ENCODE peak calls at places on chromosomes 12 and 14, in six cellular contexts. One of them, this sample, is unnamed.

GRCh38 chr14:92486881-92487280 is 26.7 kb upstream of the RIN3 start:
- DNase-seq in MM.1S: no peak
- DNase-seq in sigmoid colon: no peak
- DNase-seq in astrocyte of the cerebellum: peak; percentile 68
- DNase-seq in Peyer's patch: no peak
- DNase-seq in AG09309: no peak
- DNase-seq in this sample: no peak

GRCh38 chr14:73753887-73754880 is 40.0 kb upstream of the PNMA1 start:
- DNase-seq in AG09309: no peak
- DNase-seq in sigmoid colon: peak; percentile 83
- DNase-seq in Peyer's patch: peak; percentile 86
- DNase-seq in MM.1S: no peak
- DNase-seq in astrocyte of the cerebellum: no peak
- DNase-seq in this sample: no peak

GRCh38 chr12:62841841-62842240 is 93.1 kb downstream of the PPM1H start:
- DNase-seq in astrocyte of the cerebellum: no peak
- DNase-seq in AG09309: no peak
- DNase-seq in MM.1S: no peak
- DNase-seq in sigmoid colon: no peak
- DNase-seq in Peyer's patch: no peak
- DNase-seq in this sample: no peak

GRCh38 chr14:77314043-77314442 is 6.6 kb downstream of the POMT2 start:
- DNase-seq in Peyer's patch: peak; percentile 54
- DNase-seq in astrocyte of the cerebellum: no peak
- DNase-seq in AG09309: peak; percentile 92
- DNase-seq in sigmoid colon: peak; percentile 60
- DNase-seq in MM.1S: no peak
- DNase-seq in this sample: peak; percentile 75

GRCh38 chr14:91413547-91414474 is 3.8 kb downstream of the CCDC88C start:
- DNase-seq in Peyer's patch: peak; percentile 89
- DNase-seq in AG09309: no peak
- DNase-seq in MM.1S: peak; percentile 85
- DNase-seq in sigmoid colon: no peak
- DNase-seq in astrocyte of the cerebellum: no peak
- DNase-seq in this sample: no peak

GRCh38 chr14:70398706-70399431 is 18.0 kb downstream of the SYNJ2BP start:
- DNase-seq in Peyer's patch: no peak
- DNase-seq in astrocyte of the cerebellum: no peak
- DNase-seq in sigmoid colon: no peak
- DNase-seq in AG09309: no peak
- DNase-seq in MM.1S: no peak
- DNase-seq in this sample: no peak

GRCh38 chr12:52714887-52715281 is 11.6 kb upstream of the KRT77 start:
- DNase-seq in sigmoid colon: no peak
- DNase-seq in MM.1S: no peak
- DNase-seq in AG09309: no peak
- DNase-seq in astrocyte of the cerebellum: no peak
- DNase-seq in Peyer's patch: no peak
- DNase-seq in this sample: no peak

GRCh38 chr12:127245437-127245836 is 1021.5 kb upstream of the TMEM132C start:
- DNase-seq in AG09309: peak; percentile 54
- DNase-seq in Peyer's patch: no peak
- DNase-seq in MM.1S: no peak
- DNase-seq in sigmoid colon: no peak
- DNase-seq in astrocyte of the cerebellum: peak; percentile 20
- DNase-seq in this sample: no peak

GRCh38 chr14:81153187-81153586 is 67.6 kb downstream of the GTF2A1 start:
- DNase-seq in MM.1S: no peak
- DNase-seq in astrocyte of the cerebellum: no peak
- DNase-seq in Peyer's patch: no peak
- DNase-seq in AG09309: no peak
- DNase-seq in sigmoid colon: no peak
- DNase-seq in this sample: no peak

GRCh38 chr14:81162941-81163340 is 57.8 kb downstream of the GTF2A1 start:
- DNase-seq in AG09309: no peak
- DNase-seq in Peyer's patch: no peak
- DNase-seq in astrocyte of the cerebellum: no peak
- DNase-seq in MM.1S: no peak
- DNase-seq in sigmoid colon: no peak
- DNase-seq in this sample: no peak

GRCh38 chr14:81161088-81161487 is 59.7 kb downstream of the GTF2A1 start:
- DNase-seq in MM.1S: no peak
- DNase-seq in astrocyte of the cerebellum: no peak
- DNase-seq in AG09309: no peak
- DNase-seq in Peyer's patch: no peak
- DNase-seq in sigmoid colon: no peak
- DNase-seq in this sample: no peak

GRCh38 chr14:81161749-81162148 is 59.0 kb downstream of the GTF2A1 start:
- DNase-seq in AG09309: no peak
- DNase-seq in Peyer's patch: no peak
- DNase-seq in sigmoid colon: no peak
- DNase-seq in MM.1S: no peak
- DNase-seq in astrocyte of the cerebellum: no peak
- DNase-seq in this sample: no peak

GRCh38 chr14:81157431-81157830 is 63.3 kb downstream of the GTF2A1 start:
- DNase-seq in Peyer's patch: no peak
- DNase-seq in sigmoid colon: no peak
- DNase-seq in MM.1S: no peak
- DNase-seq in AG09309: no peak
- DNase-seq in astrocyte of the cerebellum: no peak
- DNase-seq in this sample: no peak
- TF ChIP-seq CTCF in Peyer's patch: no peak
- TF ChIP-seq CTCF in sigmoid colon: no peak
- TF ChIP-seq CTCF in MM.1S: no peak
- TF ChIP-seq CTCF in AG09309: no peak
- TF ChIP-seq CTCF in astrocyte of the cerebellum: no peak
- TF ChIP-seq CTCF in this sample: no peak

GRCh38 chr12:43912851-43913250 is 77.0 kb downstream of the TMEM117 start:
- DNase-seq in sigmoid colon: no peak
- DNase-seq in MM.1S: no peak
- DNase-seq in astrocyte of the cerebellum: no peak
- DNase-seq in AG09309: no peak
- DNase-seq in Peyer's patch: no peak
- DNase-seq in this sample: peak; percentile 15

GRCh38 chr12:43914923-43915468 is 79.1 kb downstream of the TMEM117 start:
- DNase-seq in Peyer's patch: no peak
- DNase-seq in sigmoid colon: no peak
- DNase-seq in AG09309: no peak
- DNase-seq in astrocyte of the cerebellum: no peak
- DNase-seq in MM.1S: no peak
- DNase-seq in this sample: no peak

GRCh38 chr12:43921666-43922337 is 85.9 kb downstream of the TMEM117 start:
- DNase-seq in MM.1S: no peak
- DNase-seq in AG09309: no peak
- DNase-seq in sigmoid colon: no peak
- DNase-seq in Peyer's patch: no peak
- DNase-seq in astrocyte of the cerebellum: no peak
- DNase-seq in this sample: peak; percentile 15

GRCh38 chr12:43914391-43914790 is 78.5 kb downstream of the TMEM117 start:
- DNase-seq in MM.1S: no peak
- DNase-seq in AG09309: no peak
- DNase-seq in astrocyte of the cerebellum: no peak
- DNase-seq in Peyer's patch: no peak
- DNase-seq in sigmoid colon: no peak
- DNase-seq in this sample: no peak

GRCh38 chr12:43917896-43918295 is 82.0 kb downstream of the TMEM117 start:
- DNase-seq in AG09309: no peak
- DNase-seq in sigmoid colon: no peak
- DNase-seq in astrocyte of the cerebellum: no peak
- DNase-seq in Peyer's patch: no peak
- DNase-seq in MM.1S: no peak
- DNase-seq in this sample: no peak
- H3K4me3 ChIP-seq in AG09309: no peak overlapping the region
- H3K4me3 ChIP-seq in sigmoid colon: no peak overlapping the region
- H3K4me3 ChIP-seq in astrocyte of the cerebellum: no peak overlapping the region
- H3K4me3 ChIP-seq in Peyer's patch: no peak overlapping the region
- H3K4me3 ChIP-seq in MM.1S: no peak overlapping the region
- H3K4me3 ChIP-seq in this sample: no peak overlapping the region

GRCh38 chr12:100672075-100672592 is 98.7 kb downstream of the GAS2L3 start:
- DNase-seq in astrocyte of the cerebellum: no peak
- DNase-seq in AG09309: no peak
- DNase-seq in Peyer's patch: no peak
- DNase-seq in MM.1S: peak; percentile 15
- DNase-seq in sigmoid colon: no peak
- DNase-seq in this sample: no peak
- TF ChIP-seq CTCF in astrocyte of the cerebellum: peak; percentile 51
- TF ChIP-seq CTCF in AG09309: peak; percentile 65
- TF ChIP-seq CTCF in Peyer's patch: peak; percentile 33
- TF ChIP-seq CTCF in MM.1S: peak; percentile 83
- TF ChIP-seq CTCF in sigmoid colon: no peak
- TF ChIP-seq CTCF in this sample: peak; percentile 77

DNA sequence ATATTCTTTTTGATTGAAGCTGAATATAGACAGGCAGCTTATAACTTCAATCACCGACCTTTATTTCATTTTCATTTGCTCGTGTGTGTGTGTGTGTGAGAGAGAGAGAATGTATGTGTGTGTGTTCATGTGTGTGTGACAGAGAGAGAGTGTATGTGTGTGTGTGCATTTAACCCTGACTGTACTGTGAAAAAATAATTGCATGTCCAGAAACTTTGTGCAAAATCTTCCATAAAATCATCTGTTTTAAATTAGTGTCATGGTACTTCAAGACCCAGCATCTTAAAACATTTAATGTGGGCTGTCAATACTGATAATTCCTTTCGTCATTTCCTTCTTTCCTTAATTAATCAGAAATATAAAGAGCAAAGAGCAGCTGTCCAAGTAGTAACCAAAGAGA is 1.6 kb downstream of the DCN start:
- DNase-seq in AG09309: no peak
- DNase-seq in MM.1S: no peak
- DNase-seq in Peyer's patch: no peak
- DNase-seq in astrocyte of the cerebellum: no peak
- DNase-seq in sigmoid colon: no peak
- DNase-seq in this sample: no peak
- H3K4me3 ChIP-seq in AG09309: peak overlapping the region; percentile 45
- H3K4me3 ChIP-seq in MM.1S: peak overlapping the region; percentile 2
- H3K4me3 ChIP-seq in Peyer's patch: no peak overlapping the region
- H3K4me3 ChIP-seq in astrocyte of the cerebellum: peak overlapping the region; percentile 34
- H3K4me3 ChIP-seq in sigmoid colon: peak overlapping the region; percentile 40
- H3K4me3 ChIP-seq in this sample: peak overlapping the region; percentile 52

DNA sequence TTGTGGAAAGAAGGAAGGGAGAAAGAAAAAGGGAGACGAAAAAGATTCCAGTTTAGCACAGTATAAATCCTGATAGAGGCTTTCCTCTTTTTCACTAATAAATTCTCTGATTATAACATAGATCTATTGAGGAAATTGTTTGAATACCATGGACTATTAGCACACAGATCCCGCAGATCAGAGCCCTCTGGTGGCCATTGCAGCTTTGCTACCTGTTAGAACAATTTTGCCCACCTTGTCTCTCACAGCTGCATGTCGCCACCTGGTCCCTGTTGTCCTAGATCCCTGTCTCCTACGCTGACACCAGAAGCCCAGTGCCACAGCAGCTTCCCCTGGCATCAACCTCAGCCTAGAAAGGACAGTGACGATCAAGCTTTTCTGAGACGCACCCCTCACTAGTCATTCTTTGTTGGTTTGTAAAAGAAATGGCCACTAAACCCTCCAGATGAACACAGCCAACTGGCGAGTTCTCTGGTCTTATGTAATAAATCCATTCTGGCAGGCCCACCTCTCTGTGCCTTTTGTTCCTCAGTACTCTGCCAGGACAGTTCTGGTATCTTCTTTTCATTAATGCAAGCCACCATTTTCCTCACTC is 9.9 kb downstream of the GPHB5 start:
- DNase-seq in astrocyte of the cerebellum: no peak
- DNase-seq in MM.1S: no peak
- DNase-seq in sigmoid colon: no peak
- DNase-seq in Peyer's patch: no peak
- DNase-seq in AG09309: no peak
- DNase-seq in this sample: no peak
- TF ChIP-seq CTCF in astrocyte of the cerebellum: peak; percentile 71
- TF ChIP-seq CTCF in MM.1S: peak; percentile 24
- TF ChIP-seq CTCF in sigmoid colon: no peak
- TF ChIP-seq CTCF in Peyer's patch: no peak
- TF ChIP-seq CTCF in AG09309: peak; percentile 54
- TF ChIP-seq CTCF in this sample: peak; percentile 63